ENCODE peak calls at places on chromosomes 1 and 21, in five cellular contexts. One of them, this sample, is unnamed.

GRCh38 chr1:210709694-210710093 is 381.0 kb downstream of the HHAT start:
- DNase-seq in Panc1: no peak
- DNase-seq in CD8-positive, alpha-beta T cell: no peak
- DNase-seq in AG04449: no peak
- DNase-seq in heart left ventricle: no peak
- DNase-seq in this sample: no peak

GRCh38 chr1:188224263-188224662 is 1395.5 kb downstream of the PLA2G4A start:
- DNase-seq in Panc1: no peak
- DNase-seq in CD8-positive, alpha-beta T cell: no peak
- DNase-seq in AG04449: no peak
- DNase-seq in heart left ventricle: no peak
- DNase-seq in this sample: no peak

GRCh38 chr1:23651069-23651808 is 40.4 kb upstream of the RPL11 start:
- DNase-seq in Panc1: no peak
- DNase-seq in CD8-positive, alpha-beta T cell: no peak
- DNase-seq in AG04449: no peak
- DNase-seq in heart left ventricle: peak
- DNase-seq in this sample: no peak

GRCh38 chr1:156858555-156858956 is 361 bp downstream of the INSRR start:
- DNase-seq in Panc1: no peak
- DNase-seq in CD8-positive, alpha-beta T cell: no peak
- DNase-seq in AG04449: no peak
- DNase-seq in heart left ventricle: peak
- DNase-seq in this sample: no peak

GRCh38 chr1:119838255-119838654 is 27.0 kb upstream of the REG4 start:
- DNase-seq in Panc1: no peak
- DNase-seq in CD8-positive, alpha-beta T cell: no peak
- DNase-seq in AG04449: no peak
- DNase-seq in heart left ventricle: no peak
- DNase-seq in this sample: no peak

GRCh38 chr21:32256226-32256625 is 22.6 kb downstream of the MIS18A start:
- DNase-seq in Panc1: no peak
- DNase-seq in CD8-positive, alpha-beta T cell: no peak
- DNase-seq in AG04449: no peak
- DNase-seq in heart left ventricle: no peak
- DNase-seq in this sample: no peak

GRCh38 chr1:170959385-170959784 is 24.1 kb downstream of the MROH9 start:
- DNase-seq in Panc1: no peak
- DNase-seq in CD8-positive, alpha-beta T cell: no peak
- DNase-seq in AG04449: no peak
- DNase-seq in heart left ventricle: no peak
- DNase-seq in this sample: no peak

GRCh38 chr1:15000671-15001070 is 152.9 kb upstream of the TMEM51 start:
- DNase-seq in Panc1: no peak
- DNase-seq in CD8-positive, alpha-beta T cell: no peak
- DNase-seq in AG04449: no peak
- DNase-seq in heart left ventricle: no peak
- DNase-seq in this sample: no peak

GRCh38 chr1:7810395-7810794 is 26.3 kb downstream of the PER3 start:
- DNase-seq in Panc1: peak
- DNase-seq in CD8-positive, alpha-beta T cell: no peak
- DNase-seq in AG04449: peak
- DNase-seq in heart left ventricle: no peak
- DNase-seq in this sample: no peak

GRCh38 chr1:25700626-25701025 is 84.0 kb downstream of the MAN1C1 start:
- DNase-seq in Panc1: no peak
- DNase-seq in CD8-positive, alpha-beta T cell: no peak
- DNase-seq in AG04449: no peak
- DNase-seq in heart left ventricle: no peak
- DNase-seq in this sample: no peak

GRCh38 chr21:42433946-42434551 is 30.3 kb downstream of the UBASH3A start:
- DNase-seq in Panc1: no peak
- DNase-seq in CD8-positive, alpha-beta T cell: no peak
- DNase-seq in AG04449: no peak
- DNase-seq in heart left ventricle: no peak
- DNase-seq in this sample: no peak

GRCh38 chr1:173267453-173267945 is 60.4 kb upstream of the TNFSF4 start:
- DNase-seq in Panc1: no peak
- DNase-seq in CD8-positive, alpha-beta T cell: no peak
- DNase-seq in AG04449: peak
- DNase-seq in heart left ventricle: no peak
- DNase-seq in this sample: no peak

GRCh38 chr1:172545349-172546004 is 12.5 kb downstream of the SUCO start:
- DNase-seq in Panc1: no peak
- DNase-seq in CD8-positive, alpha-beta T cell: no peak
- DNase-seq in AG04449: no peak
- DNase-seq in heart left ventricle: no peak
- DNase-seq in this sample: peak

GRCh38 chr21:34669149-34669879 is 520 bp downstream of the CLIC6 start:
- DNase-seq in Panc1: no peak
- DNase-seq in CD8-positive, alpha-beta T cell: no peak
- DNase-seq in AG04449: no peak
- DNase-seq in heart left ventricle: no peak
- DNase-seq in this sample: no peak

GRCh38 chr1:200154069-200154767 is 126.7 kb downstream of the NR5A2 start:
- DNase-seq in Panc1: no peak
- DNase-seq in CD8-positive, alpha-beta T cell: peak
- DNase-seq in AG04449: no peak
- DNase-seq in heart left ventricle: no peak
- DNase-seq in this sample: peak

GRCh38 chr1:33261344-33261743 is 5.1 kb downstream of the ZNF362 start:
- DNase-seq in Panc1: no peak
- DNase-seq in CD8-positive, alpha-beta T cell: no peak
- DNase-seq in AG04449: no peak
- DNase-seq in heart left ventricle: no peak
- DNase-seq in this sample: no peak

GRCh38 chr21:45001134-45002095 is 61.6 kb downstream of the SLX9 start:
- DNase-seq in Panc1: peak
- DNase-seq in CD8-positive, alpha-beta T cell: no peak
- DNase-seq in AG04449: no peak
- DNase-seq in heart left ventricle: peak
- DNase-seq in this sample: no peak

GRCh38 chr21:32174819-32175218 is 104.0 kb downstream of the MIS18A start:
- DNase-seq in Panc1: no peak
- DNase-seq in CD8-positive, alpha-beta T cell: no peak
- DNase-seq in AG04449: no peak
- DNase-seq in heart left ventricle: no peak
- DNase-seq in this sample: no peak

GRCh38 chr1:48236716-48237470 is 14.4 kb downstream of the SLC5A9 start:
- DNase-seq in Panc1: peak
- DNase-seq in CD8-positive, alpha-beta T cell: no peak
- DNase-seq in AG04449: no peak
- DNase-seq in heart left ventricle: no peak
- DNase-seq in this sample: peak

GRCh38 chr1:192445849-192446489 is 129.2 kb downstream of the RGS21 start:
- DNase-seq in Panc1: peak
- DNase-seq in CD8-positive, alpha-beta T cell: no peak
- DNase-seq in AG04449: no peak
- DNase-seq in heart left ventricle: peak
- DNase-seq in this sample: peak

GRCh38 chr1:241464985-241465384 is 54.6 kb downstream of the FH start:
- DNase-seq in Panc1: no peak
- DNase-seq in CD8-positive, alpha-beta T cell: no peak
- DNase-seq in AG04449: no peak
- DNase-seq in heart left ventricle: no peak
- DNase-seq in this sample: no peak

GRCh38 chr21:34582506-34583150 is 32.3 kb downstream of the RCAN1 start:
- DNase-seq in Panc1: no peak
- DNase-seq in CD8-positive, alpha-beta T cell: no peak
- DNase-seq in AG04449: no peak
- DNase-seq in heart left ventricle: peak
- DNase-seq in this sample: peak

GRCh38 chr1:147837845-147838363 is 64.7 kb upstream of the GJA8 start:
- DNase-seq in Panc1: no peak
- DNase-seq in CD8-positive, alpha-beta T cell: no peak
- DNase-seq in AG04449: no peak
- DNase-seq in heart left ventricle: no peak
- DNase-seq in this sample: no peak

GRCh38 chr1:147837129-147837776 is 65.3 kb upstream of the GJA8 start:
- DNase-seq in Panc1: no peak
- DNase-seq in CD8-positive, alpha-beta T cell: no peak
- DNase-seq in AG04449: no peak
- DNase-seq in heart left ventricle: no peak
- DNase-seq in this sample: no peak

GRCh38 chr1:147842578-147842977 is 60.0 kb upstream of the GJA8 start:
- DNase-seq in Panc1: no peak
- DNase-seq in CD8-positive, alpha-beta T cell: no peak
- DNase-seq in AG04449: no peak
- DNase-seq in heart left ventricle: no peak
- DNase-seq in this sample: no peak

GRCh38 chr1:147843486-147843885 is 59.1 kb upstream of the GJA8 start:
- DNase-seq in Panc1: no peak
- DNase-seq in CD8-positive, alpha-beta T cell: no peak
- DNase-seq in AG04449: no peak
- DNase-seq in heart left ventricle: no peak
- DNase-seq in this sample: no peak

GRCh38 chr1:147840909-147841308 is 61.7 kb upstream of the GJA8 start:
- DNase-seq in Panc1: no peak
- DNase-seq in CD8-positive, alpha-beta T cell: no peak
- DNase-seq in AG04449: no peak
- DNase-seq in heart left ventricle: no peak
- DNase-seq in this sample: no peak
- TF ChIP-seq CTCF in Panc1: no peak
- TF ChIP-seq CTCF in CD8-positive, alpha-beta T cell: no peak
- TF ChIP-seq CTCF in AG04449: peak
- TF ChIP-seq CTCF in heart left ventricle: no peak
- TF ChIP-seq CTCF in this sample: peak

GRCh38 chr1:29412591-29412990 is 176.3 kb downstream of the PTPRU start:
- DNase-seq in Panc1: no peak
- DNase-seq in CD8-positive, alpha-beta T cell: no peak
- DNase-seq in AG04449: no peak
- DNase-seq in heart left ventricle: no peak
- DNase-seq in this sample: no peak

GRCh38 chr1:29413661-29414060 is 177.3 kb downstream of the PTPRU start:
- DNase-seq in Panc1: no peak
- DNase-seq in CD8-positive, alpha-beta T cell: no peak
- DNase-seq in AG04449: no peak
- DNase-seq in heart left ventricle: no peak
- DNase-seq in this sample: no peak

GRCh38 chr1:29408831-29409605 is 172.7 kb downstream of the PTPRU start:
- DNase-seq in Panc1: no peak
- DNase-seq in CD8-positive, alpha-beta T cell: no peak
- DNase-seq in AG04449: no peak
- DNase-seq in heart left ventricle: no peak
- DNase-seq in this sample: no peak

GRCh38 chr1:29409616-29410015 is 173.3 kb downstream of the PTPRU start:
- DNase-seq in Panc1: no peak
- DNase-seq in CD8-positive, alpha-beta T cell: no peak
- DNase-seq in AG04449: no peak
- DNase-seq in heart left ventricle: no peak
- DNase-seq in this sample: no peak

DNA sequence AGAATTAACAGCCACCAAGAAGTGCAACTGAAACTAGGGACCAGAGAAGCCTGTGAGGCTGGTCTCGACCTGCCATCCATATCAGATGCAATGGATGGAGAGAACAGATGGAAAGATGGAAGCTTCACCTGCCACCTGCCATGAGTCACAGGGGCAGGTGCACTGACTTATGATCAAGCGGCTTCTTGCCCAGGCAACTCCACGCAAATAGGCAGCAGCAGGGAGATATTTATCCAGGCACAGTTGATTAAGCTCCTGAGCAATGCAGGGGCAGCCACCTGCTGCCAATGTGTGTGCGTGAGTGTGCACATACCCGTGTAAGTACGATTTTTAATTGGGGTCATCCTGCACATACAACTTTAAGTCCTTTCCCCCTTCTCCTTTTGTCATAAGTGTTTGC is 174.2 kb downstream of the PTPRU start:
- DNase-seq in Panc1: no peak
- DNase-seq in CD8-positive, alpha-beta T cell: no peak
- DNase-seq in AG04449: no peak
- DNase-seq in heart left ventricle: no peak
- DNase-seq in this sample: no peak
- H3K4me3 ChIP-seq in Panc1: no peak
- H3K4me3 ChIP-seq in CD8-positive, alpha-beta T cell: no peak
- H3K4me3 ChIP-seq in AG04449: no peak
- H3K4me3 ChIP-seq in heart left ventricle: no peak
- H3K4me3 ChIP-seq in this sample: no peak

GRCh38 chr1:21854751-21855131 is 42.7 kb downstream of the LDLRAD2 start:
- DNase-seq in Panc1: no peak
- DNase-seq in CD8-positive, alpha-beta T cell: no peak
- DNase-seq in AG04449: no peak
- DNase-seq in heart left ventricle: no peak
- DNase-seq in this sample: no peak
- TF ChIP-seq CTCF in Panc1: no peak
- TF ChIP-seq CTCF in CD8-positive, alpha-beta T cell: no peak
- TF ChIP-seq CTCF in AG04449: no peak
- TF ChIP-seq CTCF in heart left ventricle: no peak
- TF ChIP-seq CTCF in this sample: no peak

GRCh38 chr1:94318505-94319030 is 81.2 kb upstream of the ARHGAP29 start:
- DNase-seq in Panc1: no peak
- DNase-seq in CD8-positive, alpha-beta T cell: no peak
- DNase-seq in AG04449: no peak
- DNase-seq in heart left ventricle: no peak
- DNase-seq in this sample: no peak

GRCh38 chr1:94321662-94322061 is 84.3 kb upstream of the ARHGAP29 start:
- DNase-seq in Panc1: no peak
- DNase-seq in CD8-positive, alpha-beta T cell: no peak
- DNase-seq in AG04449: no peak
- DNase-seq in heart left ventricle: no peak
- DNase-seq in this sample: no peak

GRCh38 chr1:94316836-94317789 is 79.7 kb upstream of the ARHGAP29 start:
- DNase-seq in Panc1: no peak
- DNase-seq in CD8-positive, alpha-beta T cell: no peak
- DNase-seq in AG04449: no peak
- DNase-seq in heart left ventricle: no peak
- DNase-seq in this sample: no peak

GRCh38 chr1:94317790-94318188 is 80.4 kb upstream of the ARHGAP29 start:
- DNase-seq in Panc1: no peak
- DNase-seq in CD8-positive, alpha-beta T cell: no peak
- DNase-seq in AG04449: no peak
- DNase-seq in heart left ventricle: no peak
- DNase-seq in this sample: no peak

DNA sequence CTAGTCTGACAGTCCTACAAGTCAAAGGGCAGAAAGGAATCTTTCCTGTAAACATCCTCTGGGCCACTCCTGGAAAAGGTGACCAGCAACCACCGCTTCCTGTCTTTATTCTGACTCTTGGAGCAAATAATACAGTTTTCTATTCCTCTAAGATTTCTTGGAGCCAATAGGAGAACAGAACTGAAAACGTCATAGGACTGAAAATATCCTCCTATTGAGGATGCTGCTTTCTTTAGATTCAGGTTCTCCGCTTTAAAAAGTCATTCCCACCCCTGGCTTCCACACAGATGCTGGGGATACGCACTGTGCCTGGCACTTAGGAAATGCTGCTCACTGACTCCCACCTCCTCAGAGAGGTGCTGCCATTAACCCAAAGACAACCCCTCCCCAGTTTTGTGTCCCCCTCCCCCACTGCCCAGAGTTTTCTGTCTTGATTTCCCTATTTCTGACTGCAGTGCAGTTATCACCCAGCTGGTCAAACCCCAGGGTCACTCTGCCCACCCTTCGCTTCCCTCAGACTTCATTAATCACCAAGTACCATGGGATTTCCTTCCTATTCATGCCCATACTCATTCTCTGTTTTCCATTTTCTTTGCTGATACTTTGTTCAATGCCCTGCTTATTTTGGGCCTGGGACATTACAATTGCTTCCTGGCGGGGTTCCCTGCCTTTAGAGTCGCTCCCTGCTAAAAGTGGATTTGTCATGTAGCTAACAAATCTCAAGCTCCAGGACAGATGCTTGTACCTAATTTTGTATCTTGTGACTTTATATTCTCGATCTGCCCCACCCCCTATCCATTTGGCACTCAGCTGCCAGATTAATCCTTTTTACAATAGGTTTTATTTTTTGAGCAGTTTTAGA is 82.2 kb upstream of the ARHGAP29 start:
- DNase-seq in Panc1: no peak
- DNase-seq in CD8-positive, alpha-beta T cell: no peak
- DNase-seq in AG04449: no peak
- DNase-seq in heart left ventricle: no peak
- DNase-seq in this sample: no peak
- H3K4me3 ChIP-seq in Panc1: no peak
- H3K4me3 ChIP-seq in CD8-positive, alpha-beta T cell: no peak
- H3K4me3 ChIP-seq in AG04449: no peak
- H3K4me3 ChIP-seq in heart left ventricle: no peak
- H3K4me3 ChIP-seq in this sample: no peak

This sample was measured in GM12864.